ENCODE peak calls at places on chromosomes 1 and 21, in ten cellular contexts. One of them, this sample, is unnamed.

GRCh38 chr1:923131-923990 is at the start of gene SAMD11:
- DNase-seq in NB4: peak
- DNase-seq in GM06990: peak
- DNase-seq in brain microvascular endothelial cell: peak
- DNase-seq in ovary: peak
- DNase-seq in A549: peak
- DNase-seq in fibroblast of the aortic adventitia: peak
- DNase-seq in spleen: peak
- DNase-seq in HFF-Myc: no peak
- DNase-seq in cardiac muscle cell: peak
- DNase-seq in this sample: peak

GRCh38 chr1:65554829-65555228 is 134.4 kb downstream of the LEPR start:
- DNase-seq in NB4: no peak
- DNase-seq in GM06990: no peak
- DNase-seq in brain microvascular endothelial cell: no peak
- DNase-seq in ovary: no peak
- DNase-seq in A549: no peak
- DNase-seq in fibroblast of the aortic adventitia: no peak
- DNase-seq in spleen: no peak
- DNase-seq in HFF-Myc: no peak
- DNase-seq in cardiac muscle cell: no peak
- DNase-seq in this sample: no peak

GRCh38 chr1:116853680-116854191 is 56.0 kb upstream of the PTGFRN start:
- DNase-seq in NB4: peak
- DNase-seq in GM06990: no peak
- DNase-seq in brain microvascular endothelial cell: peak
- DNase-seq in ovary: no peak
- DNase-seq in A549: peak
- DNase-seq in fibroblast of the aortic adventitia: peak
- DNase-seq in spleen: no peak
- DNase-seq in HFF-Myc: peak
- DNase-seq in cardiac muscle cell: peak
- DNase-seq in this sample: peak

GRCh38 chr1:26477446-26478152 is 5.4 kb downstream of the HMGN2 start:
- DNase-seq in NB4: peak
- DNase-seq in GM06990: no peak
- DNase-seq in brain microvascular endothelial cell: no peak
- DNase-seq in ovary: no peak
- DNase-seq in A549: no peak
- DNase-seq in fibroblast of the aortic adventitia: no peak
- DNase-seq in spleen: no peak
- DNase-seq in HFF-Myc: no peak
- DNase-seq in cardiac muscle cell: no peak
- DNase-seq in this sample: peak

GRCh38 chr1:206774096-206774495 is 1.8 kb upstream of the IL10 start:
- DNase-seq in NB4: peak
- DNase-seq in GM06990: peak
- DNase-seq in brain microvascular endothelial cell: no peak
- DNase-seq in ovary: no peak
- DNase-seq in A549: no peak
- DNase-seq in fibroblast of the aortic adventitia: no peak
- DNase-seq in spleen: no peak
- DNase-seq in HFF-Myc: no peak
- DNase-seq in cardiac muscle cell: no peak
- DNase-seq in this sample: peak

GRCh38 chr1:9715536-9716226 is 64.2 kb downstream of the PIK3CD start:
- DNase-seq in NB4: no peak
- DNase-seq in GM06990: no peak
- DNase-seq in brain microvascular endothelial cell: no peak
- DNase-seq in ovary: no peak
- DNase-seq in A549: no peak
- DNase-seq in fibroblast of the aortic adventitia: no peak
- DNase-seq in spleen: peak
- DNase-seq in HFF-Myc: no peak
- DNase-seq in cardiac muscle cell: no peak
- DNase-seq in this sample: no peak

GRCh38 chr21:38494688-38495087 is 3.6 kb downstream of the ERG start:
- DNase-seq in NB4: no peak
- DNase-seq in GM06990: no peak
- DNase-seq in brain microvascular endothelial cell: peak
- DNase-seq in ovary: no peak
- DNase-seq in A549: no peak
- DNase-seq in fibroblast of the aortic adventitia: no peak
- DNase-seq in spleen: peak
- DNase-seq in HFF-Myc: no peak
- DNase-seq in cardiac muscle cell: no peak
- DNase-seq in this sample: no peak

GRCh38 chr1:160021376-160022074 is 10.3 kb downstream of the PIGM start:
- DNase-seq in NB4: no peak
- DNase-seq in GM06990: no peak
- DNase-seq in brain microvascular endothelial cell: no peak
- DNase-seq in ovary: no peak
- DNase-seq in A549: no peak
- DNase-seq in fibroblast of the aortic adventitia: no peak
- DNase-seq in spleen: no peak
- DNase-seq in HFF-Myc: no peak
- DNase-seq in cardiac muscle cell: no peak
- DNase-seq in this sample: no peak

GRCh38 chr1:22739648-22740385 is 29.2 kb downstream of the EPHB2 start:
- DNase-seq in NB4: no peak
- DNase-seq in GM06990: no peak
- DNase-seq in brain microvascular endothelial cell: peak
- DNase-seq in ovary: peak
- DNase-seq in A549: peak
- DNase-seq in fibroblast of the aortic adventitia: peak
- DNase-seq in spleen: no peak
- DNase-seq in HFF-Myc: peak
- DNase-seq in cardiac muscle cell: peak
- DNase-seq in this sample: no peak

GRCh38 chr1:177650947-177651346 is 318.9 kb downstream of the SEC16B start:
- DNase-seq in NB4: no peak
- DNase-seq in GM06990: no peak
- DNase-seq in brain microvascular endothelial cell: no peak
- DNase-seq in ovary: no peak
- DNase-seq in A549: no peak
- DNase-seq in fibroblast of the aortic adventitia: no peak
- DNase-seq in spleen: no peak
- DNase-seq in HFF-Myc: no peak
- DNase-seq in cardiac muscle cell: no peak
- DNase-seq in this sample: no peak

GRCh38 chr1:19644761-19645543 is 841 bp downstream of the NBL1 start:
- DNase-seq in NB4: peak
- DNase-seq in GM06990: no peak
- DNase-seq in brain microvascular endothelial cell: no peak
- DNase-seq in ovary: peak
- DNase-seq in A549: no peak
- DNase-seq in fibroblast of the aortic adventitia: no peak
- DNase-seq in spleen: no peak
- DNase-seq in HFF-Myc: no peak
- DNase-seq in cardiac muscle cell: no peak
- DNase-seq in this sample: peak

GRCh38 chr1:150765229-150765976 is at the start of gene CTSS:
- DNase-seq in NB4: peak
- DNase-seq in GM06990: peak
- DNase-seq in brain microvascular endothelial cell: no peak
- DNase-seq in ovary: no peak
- DNase-seq in A549: peak
- DNase-seq in fibroblast of the aortic adventitia: peak
- DNase-seq in spleen: no peak
- DNase-seq in HFF-Myc: peak
- DNase-seq in cardiac muscle cell: no peak
- DNase-seq in this sample: peak

GRCh38 chr1:22295396-22295795 is 152.5 kb upstream of the WNT4 start:
- DNase-seq in NB4: no peak
- DNase-seq in GM06990: no peak
- DNase-seq in brain microvascular endothelial cell: no peak
- DNase-seq in ovary: no peak
- DNase-seq in A549: no peak
- DNase-seq in fibroblast of the aortic adventitia: no peak
- DNase-seq in spleen: no peak
- DNase-seq in HFF-Myc: no peak
- DNase-seq in cardiac muscle cell: no peak
- DNase-seq in this sample: no peak

GRCh38 chr1:109895720-109896504 is 14.7 kb upstream of the CSF1 start:
- DNase-seq in NB4: peak
- DNase-seq in GM06990: no peak
- DNase-seq in brain microvascular endothelial cell: peak
- DNase-seq in ovary: peak
- DNase-seq in A549: no peak
- DNase-seq in fibroblast of the aortic adventitia: peak
- DNase-seq in spleen: peak
- DNase-seq in HFF-Myc: no peak
- DNase-seq in cardiac muscle cell: peak
- DNase-seq in this sample: no peak

GRCh38 chr1:169483500-169483966 is 2.2 kb downstream of the SLC19A2 start:
- DNase-seq in NB4: no peak
- DNase-seq in GM06990: no peak
- DNase-seq in brain microvascular endothelial cell: no peak
- DNase-seq in ovary: peak
- DNase-seq in A549: no peak
- DNase-seq in fibroblast of the aortic adventitia: peak
- DNase-seq in spleen: no peak
- DNase-seq in HFF-Myc: no peak
- DNase-seq in cardiac muscle cell: peak
- DNase-seq in this sample: no peak

GRCh38 chr1:243748706-243749283 is 101.2 kb downstream of the AKT3 start:
- DNase-seq in NB4: peak
- DNase-seq in GM06990: no peak
- DNase-seq in brain microvascular endothelial cell: peak
- DNase-seq in ovary: no peak
- DNase-seq in A549: peak
- DNase-seq in fibroblast of the aortic adventitia: peak
- DNase-seq in spleen: no peak
- DNase-seq in HFF-Myc: peak
- DNase-seq in cardiac muscle cell: peak
- DNase-seq in this sample: peak

GRCh38 chr1:45815667-45816458 is 12.5 kb downstream of the MAST2 start:
- DNase-seq in NB4: no peak
- DNase-seq in GM06990: no peak
- DNase-seq in brain microvascular endothelial cell: peak
- DNase-seq in ovary: no peak
- DNase-seq in A549: no peak
- DNase-seq in fibroblast of the aortic adventitia: peak
- DNase-seq in spleen: no peak
- DNase-seq in HFF-Myc: peak
- DNase-seq in cardiac muscle cell: peak
- DNase-seq in this sample: no peak

GRCh38 chr1:21946836-21947587 is 9.9 kb upstream of the HSPG2 start:
- DNase-seq in NB4: peak
- DNase-seq in GM06990: no peak
- DNase-seq in brain microvascular endothelial cell: no peak
- DNase-seq in ovary: no peak
- DNase-seq in A549: no peak
- DNase-seq in fibroblast of the aortic adventitia: no peak
- DNase-seq in spleen: no peak
- DNase-seq in HFF-Myc: no peak
- DNase-seq in cardiac muscle cell: no peak
- DNase-seq in this sample: no peak

GRCh38 chr1:177021741-177022140 is 142.8 kb downstream of the ASTN1 start:
- DNase-seq in NB4: no peak
- DNase-seq in GM06990: no peak
- DNase-seq in brain microvascular endothelial cell: no peak
- DNase-seq in ovary: no peak
- DNase-seq in A549: no peak
- DNase-seq in fibroblast of the aortic adventitia: no peak
- DNase-seq in spleen: no peak
- DNase-seq in HFF-Myc: no peak
- DNase-seq in cardiac muscle cell: no peak
- DNase-seq in this sample: no peak

GRCh38 chr1:17547271-17547670 is 7.8 kb downstream of the ARHGEF10L start:
- DNase-seq in NB4: no peak
- DNase-seq in GM06990: no peak
- DNase-seq in brain microvascular endothelial cell: no peak
- DNase-seq in ovary: no peak
- DNase-seq in A549: no peak
- DNase-seq in fibroblast of the aortic adventitia: no peak
- DNase-seq in spleen: no peak
- DNase-seq in HFF-Myc: no peak
- DNase-seq in cardiac muscle cell: no peak
- DNase-seq in this sample: no peak
- H3K4me3 ChIP-seq in NB4: no peak
- H3K4me3 ChIP-seq in GM06990: no peak
- H3K4me3 ChIP-seq in brain microvascular endothelial cell: no peak
- H3K4me3 ChIP-seq in ovary: no peak
- H3K4me3 ChIP-seq in A549: no peak
- H3K4me3 ChIP-seq in fibroblast of the aortic adventitia: no peak
- H3K4me3 ChIP-seq in spleen: no peak
- H3K4me3 ChIP-seq in HFF-Myc: no peak
- H3K4me3 ChIP-seq in cardiac muscle cell: no peak
- H3K4me3 ChIP-seq in this sample: no peak

DNA sequence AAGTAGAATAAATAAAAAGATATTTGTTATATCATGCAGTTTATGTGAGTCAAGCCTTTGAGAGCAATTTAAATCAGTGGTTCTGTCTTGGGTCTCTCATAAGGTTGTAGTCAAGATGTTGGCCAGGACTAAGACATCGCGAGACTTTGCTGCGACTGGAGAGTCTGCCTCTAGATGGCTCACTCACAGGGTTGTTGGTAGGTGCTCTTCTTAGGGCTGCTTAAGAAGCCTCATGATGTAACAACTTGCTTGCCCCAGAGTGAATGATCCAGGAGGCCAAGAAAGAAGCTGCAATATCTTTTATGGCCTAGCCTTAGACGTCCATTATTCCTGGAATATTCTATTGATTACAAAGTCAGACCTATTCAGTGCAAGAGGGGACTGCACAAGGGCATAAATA is 73.1 kb upstream of the CACHD1 start:
- DNase-seq in NB4: peak
- DNase-seq in GM06990: no peak
- DNase-seq in brain microvascular endothelial cell: no peak
- DNase-seq in ovary: no peak
- DNase-seq in A549: peak
- DNase-seq in fibroblast of the aortic adventitia: no peak
- DNase-seq in spleen: no peak
- DNase-seq in HFF-Myc: no peak
- DNase-seq in cardiac muscle cell: peak
- DNase-seq in this sample: peak
- TF ChIP-seq CTCF in NB4: peak
- TF ChIP-seq CTCF in GM06990: peak
- TF ChIP-seq CTCF in brain microvascular endothelial cell: peak
- TF ChIP-seq CTCF in ovary: no peak
- TF ChIP-seq CTCF in A549: no peak
- TF ChIP-seq CTCF in fibroblast of the aortic adventitia: no peak
- TF ChIP-seq CTCF in spleen: no peak
- TF ChIP-seq CTCF in HFF-Myc: no peak
- TF ChIP-seq CTCF in cardiac muscle cell: no peak
- TF ChIP-seq CTCF in this sample: no peak

GRCh38 chr1:17309701-17310640 is 2.0 kb downstream of the PADI4 start:
- DNase-seq in NB4: no peak
- DNase-seq in GM06990: no peak
- DNase-seq in brain microvascular endothelial cell: no peak
- DNase-seq in ovary: no peak
- DNase-seq in A549: no peak
- DNase-seq in fibroblast of the aortic adventitia: no peak
- DNase-seq in spleen: peak
- DNase-seq in HFF-Myc: no peak
- DNase-seq in cardiac muscle cell: no peak
- DNase-seq in this sample: no peak
- H3K4me3 ChIP-seq in NB4: no peak
- H3K4me3 ChIP-seq in GM06990: no peak
- H3K4me3 ChIP-seq in brain microvascular endothelial cell: no peak
- H3K4me3 ChIP-seq in ovary: no peak
- H3K4me3 ChIP-seq in A549: no peak
- H3K4me3 ChIP-seq in fibroblast of the aortic adventitia: no peak
- H3K4me3 ChIP-seq in spleen: no peak
- H3K4me3 ChIP-seq in HFF-Myc: no peak
- H3K4me3 ChIP-seq in cardiac muscle cell: no peak
- H3K4me3 ChIP-seq in this sample: no peak

GRCh38 chr1:77143529-77144121 is 75.6 kb downstream of the PIGK start:
- DNase-seq in NB4: peak
- DNase-seq in GM06990: no peak
- DNase-seq in brain microvascular endothelial cell: no peak
- DNase-seq in ovary: no peak
- DNase-seq in A549: peak
- DNase-seq in fibroblast of the aortic adventitia: peak
- DNase-seq in spleen: no peak
- DNase-seq in HFF-Myc: no peak
- DNase-seq in cardiac muscle cell: peak
- DNase-seq in this sample: no peak
- TF ChIP-seq CTCF in NB4: no peak
- TF ChIP-seq CTCF in GM06990: peak
- TF ChIP-seq CTCF in brain microvascular endothelial cell: no peak
- TF ChIP-seq CTCF in ovary: no peak
- TF ChIP-seq CTCF in A549: peak
- TF ChIP-seq CTCF in fibroblast of the aortic adventitia: peak
- TF ChIP-seq CTCF in spleen: peak
- TF ChIP-seq CTCF in HFF-Myc: no peak
- TF ChIP-seq CTCF in cardiac muscle cell: peak
- TF ChIP-seq CTCF in this sample: no peak